ENCODE peak calls at places on chromosomes 6 and 20, in five cellular contexts. One of them, this sample, is unnamed.

GRCh38 chr6:34959221-34959620 is 70.2 kb downstream of the ANKS1A start:
- DNase-seq in GM12878: no peak
- DNase-seq in neural progenitor cell: no peak
- DNase-seq in AG10803: no peak
- DNase-seq in heart left ventricle: no peak
- DNase-seq in this sample: no peak

GRCh38 chr6:33206864-33207568 is 1.3 kb upstream of the RING1 start:
- DNase-seq in heart left ventricle: no peak
- DNase-seq in neural progenitor cell: peak; percentile 92
- DNase-seq in AG10803: peak; percentile 61
- DNase-seq in GM12878: no peak
- DNase-seq in this sample: no peak

GRCh38 chr6:20334334-20334733 is 67.3 kb upstream of the E2F3 start:
- DNase-seq in AG10803: no peak
- DNase-seq in heart left ventricle: no peak
- DNase-seq in neural progenitor cell: no peak
- DNase-seq in GM12878: no peak
- DNase-seq in this sample: no peak

GRCh38 chr6:134111062-134111677 is 58.7 kb upstream of the SLC2A12 start:
- DNase-seq in AG10803: peak; percentile 46
- DNase-seq in heart left ventricle: no peak
- DNase-seq in neural progenitor cell: peak; percentile 74
- DNase-seq in GM12878: no peak
- DNase-seq in this sample: peak; percentile 74

GRCh38 chr6:143969077-143969476 is 39.0 kb downstream of the PLAGL1 start:
- DNase-seq in GM12878: no peak
- DNase-seq in heart left ventricle: no peak
- DNase-seq in AG10803: no peak
- DNase-seq in neural progenitor cell: peak; percentile 45
- DNase-seq in this sample: no peak

GRCh38 chr20:39123161-39123560 is 161.0 kb downstream of the DHX35 start:
- DNase-seq in heart left ventricle: no peak
- DNase-seq in AG10803: no peak
- DNase-seq in neural progenitor cell: no peak
- DNase-seq in GM12878: no peak
- DNase-seq in this sample: no peak

GRCh38 chr6:40138273-40138720 is 204.0 kb upstream of the MOCS1 start:
- DNase-seq in AG10803: no peak
- DNase-seq in neural progenitor cell: no peak
- DNase-seq in heart left ventricle: no peak
- DNase-seq in GM12878: peak; percentile 27
- DNase-seq in this sample: no peak

GRCh38 chr6:13217206-13217905 is 111.0 kb downstream of the TBC1D7 start:
- DNase-seq in neural progenitor cell: no peak
- DNase-seq in heart left ventricle: no peak
- DNase-seq in GM12878: no peak
- DNase-seq in AG10803: peak; percentile 8
- DNase-seq in this sample: peak; percentile 11

GRCh38 chr20:20734475-20734948 is 22.1 kb upstream of the RALGAPA2 start:
- DNase-seq in AG10803: no peak
- DNase-seq in heart left ventricle: no peak
- DNase-seq in neural progenitor cell: peak; percentile 39
- DNase-seq in GM12878: peak; percentile 49
- DNase-seq in this sample: no peak

GRCh38 chr20:63580796-63581461 is 6.9 kb upstream of the HELZ2 start:
- DNase-seq in AG10803: peak; percentile 24
- DNase-seq in heart left ventricle: no peak
- DNase-seq in GM12878: no peak
- DNase-seq in neural progenitor cell: peak; percentile 55
- DNase-seq in this sample: peak; percentile 46

GRCh38 chr6:161031721-161032495 is 40.3 kb downstream of the MAP3K4 start:
- DNase-seq in AG10803: peak; percentile 76
- DNase-seq in heart left ventricle: no peak
- DNase-seq in neural progenitor cell: no peak
- DNase-seq in GM12878: no peak
- DNase-seq in this sample: peak; percentile 80

GRCh38 chr6:10163159-10163962 is 251.5 kb downstream of the TFAP2A start:
- DNase-seq in GM12878: no peak
- DNase-seq in AG10803: no peak
- DNase-seq in heart left ventricle: no peak
- DNase-seq in neural progenitor cell: peak; percentile 21
- DNase-seq in this sample: no peak

GRCh38 chr6:105500693-105501092 is 97.8 kb upstream of the PREP start:
- DNase-seq in AG10803: no peak
- DNase-seq in GM12878: no peak
- DNase-seq in heart left ventricle: no peak
- DNase-seq in neural progenitor cell: no peak
- DNase-seq in this sample: no peak

GRCh38 chr6:41780623-41781301 is at the start of gene PRICKLE4:
- DNase-seq in AG10803: no peak
- DNase-seq in neural progenitor cell: peak; percentile 69
- DNase-seq in GM12878: no peak
- DNase-seq in heart left ventricle: peak; percentile 76
- DNase-seq in this sample: peak; percentile 16

GRCh38 chr20:2840967-2841531 is 504 bp downstream of the VPS16 start:
- DNase-seq in AG10803: peak; percentile 72
- DNase-seq in neural progenitor cell: peak; percentile 55
- DNase-seq in GM12878: no peak
- DNase-seq in heart left ventricle: peak; percentile 82
- DNase-seq in this sample: peak; percentile 87

GRCh38 chr20:2840138-2840966 is at the start of the genes PCED1A and VPS16:
- DNase-seq in heart left ventricle: peak; percentile 95
- DNase-seq in neural progenitor cell: peak; percentile 89
- DNase-seq in GM12878: peak; percentile 43
- DNase-seq in AG10803: peak; percentile 83
- DNase-seq in this sample: peak; percentile 83

GRCh38 chr20:2838170-2838797 is 2.2 kb downstream of the PCED1A start:
- DNase-seq in AG10803: no peak
- DNase-seq in GM12878: peak; percentile 34
- DNase-seq in neural progenitor cell: no peak
- DNase-seq in heart left ventricle: no peak
- DNase-seq in this sample: no peak

GRCh38 chr20:2838847-2839671 is 1.4 kb downstream of the PCED1A start:
- DNase-seq in heart left ventricle: no peak
- DNase-seq in neural progenitor cell: no peak
- DNase-seq in AG10803: no peak
- DNase-seq in GM12878: no peak
- DNase-seq in this sample: no peak

DNA sequence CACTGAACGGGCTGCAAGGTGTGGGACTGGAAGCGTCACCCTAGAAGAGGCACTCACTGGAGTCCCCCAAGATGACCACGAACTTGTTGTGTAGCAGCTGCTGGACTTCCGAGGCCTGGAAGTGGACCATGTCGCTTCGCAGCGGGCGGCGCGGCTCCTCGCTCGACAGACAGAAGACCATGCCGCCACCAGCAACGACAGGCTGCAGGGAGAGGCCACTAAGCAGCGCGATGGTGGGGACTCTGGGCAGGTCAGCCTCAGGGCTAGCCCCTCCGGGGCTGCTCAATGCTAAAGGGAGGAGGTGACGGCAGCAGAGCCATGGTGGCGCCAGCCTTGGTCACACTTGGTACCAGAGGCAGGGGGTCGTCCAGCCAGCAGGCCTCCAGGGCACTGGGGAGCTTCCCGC is 720 bp downstream of the PCED1A start:
- DNase-seq in neural progenitor cell: no peak
- DNase-seq in AG10803: no peak
- DNase-seq in GM12878: no peak
- DNase-seq in heart left ventricle: no peak
- DNase-seq in this sample: no peak
- H3K4me3 ChIP-seq in neural progenitor cell: peak overlapping the region; percentile 78
- H3K4me3 ChIP-seq in AG10803: peak overlapping the region; percentile 92
- H3K4me3 ChIP-seq in GM12878: peak overlapping the region; percentile 83
- H3K4me3 ChIP-seq in heart left ventricle: peak overlapping the region; percentile 96
- H3K4me3 ChIP-seq in this sample: peak overlapping the region; percentile 92

GRCh38 chr20:3751284-3751663 is 16.3 kb downstream of the ADISSP start:
- DNase-seq in heart left ventricle: no peak
- DNase-seq in neural progenitor cell: peak; percentile 35
- DNase-seq in GM12878: no peak
- DNase-seq in AG10803: no peak
- DNase-seq in this sample: no peak
- TF ChIP-seq CTCF in heart left ventricle: no peak
- TF ChIP-seq CTCF in neural progenitor cell: peak; percentile 44
- TF ChIP-seq CTCF in GM12878: no peak
- TF ChIP-seq CTCF in AG10803: no peak
- TF ChIP-seq CTCF in this sample: no peak

GRCh38 chr20:34111057-34111711 is 859 bp downstream of the EIF2S2 start:
- DNase-seq in GM12878: no peak
- DNase-seq in neural progenitor cell: peak; percentile 36
- DNase-seq in AG10803: peak; percentile 81
- DNase-seq in heart left ventricle: no peak
- DNase-seq in this sample: peak; percentile 92
- H3K4me3 ChIP-seq in GM12878: peak overlapping the region; percentile 84
- H3K4me3 ChIP-seq in neural progenitor cell: peak overlapping the region; percentile 85
- H3K4me3 ChIP-seq in AG10803: peak overlapping the region; percentile 93
- H3K4me3 ChIP-seq in heart left ventricle: peak overlapping the region; percentile 85
- H3K4me3 ChIP-seq in this sample: peak overlapping the region; percentile 99

GRCh38 chr6:63437058-63437457 is 117.3 kb upstream of the LGSN start:
- DNase-seq in AG10803: no peak
- DNase-seq in heart left ventricle: no peak
- DNase-seq in GM12878: no peak
- DNase-seq in neural progenitor cell: no peak
- DNase-seq in this sample: no peak
- TF ChIP-seq CTCF in AG10803: no peak
- TF ChIP-seq CTCF in heart left ventricle: no peak
- TF ChIP-seq CTCF in GM12878: no peak
- TF ChIP-seq CTCF in neural progenitor cell: no peak
- TF ChIP-seq CTCF in this sample: no peak

GRCh38 chr20:53848304-53848703 is 222.1 kb downstream of the BCAS1 start:
- DNase-seq in heart left ventricle: no peak
- DNase-seq in neural progenitor cell: no peak
- DNase-seq in AG10803: no peak
- DNase-seq in GM12878: no peak
- DNase-seq in this sample: no peak
- H3K4me3 ChIP-seq in heart left ventricle: no peak overlapping the region
- H3K4me3 ChIP-seq in neural progenitor cell: no peak overlapping the region
- H3K4me3 ChIP-seq in AG10803: no peak overlapping the region
- H3K4me3 ChIP-seq in GM12878: no peak overlapping the region
- H3K4me3 ChIP-seq in this sample: no peak overlapping the region

DNA sequence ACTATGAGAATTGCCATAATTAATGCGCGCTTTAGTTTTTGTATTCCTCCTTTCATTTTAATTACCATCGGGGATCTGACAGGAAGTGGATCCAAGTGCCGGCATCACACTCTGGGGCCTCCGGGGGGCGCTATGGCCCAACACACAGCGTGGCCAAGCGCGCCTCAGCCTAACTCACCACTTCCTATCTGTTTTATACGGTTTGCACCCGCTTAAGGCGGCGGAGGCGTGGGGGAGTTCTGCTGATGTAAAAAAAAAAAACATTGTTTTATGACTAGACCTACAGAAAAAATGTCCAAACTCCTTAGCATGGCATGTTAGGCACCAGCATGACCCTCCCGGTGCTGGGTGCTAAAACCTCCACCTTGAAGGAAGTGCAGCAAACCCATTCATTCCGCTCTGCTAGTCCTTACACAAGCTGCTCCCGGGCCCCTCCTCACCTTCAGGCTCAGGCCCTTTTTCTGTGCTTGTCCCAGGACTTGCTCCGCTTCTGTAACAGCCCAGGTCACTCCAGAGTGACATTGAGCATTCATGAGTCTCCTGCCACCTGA is 4.5 kb upstream of the EBF4 start:
- DNase-seq in neural progenitor cell: peak; percentile 87
- DNase-seq in AG10803: no peak
- DNase-seq in GM12878: no peak
- DNase-seq in heart left ventricle: peak; percentile 69
- DNase-seq in this sample: peak; percentile 63
- TF ChIP-seq CTCF in neural progenitor cell: peak; percentile 97
- TF ChIP-seq CTCF in AG10803: peak; percentile 42
- TF ChIP-seq CTCF in GM12878: peak; percentile 57
- TF ChIP-seq CTCF in heart left ventricle: peak; percentile 48
- TF ChIP-seq CTCF in this sample: peak; percentile 85